ENCODE peak calls at places on chromosomes 4 and X, in ten cellular contexts. H is GM23338, W is endothelial cell of umbilical vein, F is stomach, C is upper lobe of left lung, N is prostate gland, J is K562, D is GM12878, M is suprapubic skin, L is sigmoid colon. G is an unnamed sample.

GRCh38 chr4:140748171-140748570 is 8.0 kb downstream of the TBC1D9 start:
- DNase-seq in J (no peak), D (no peak), H (no peak), L (no peak), W (no peak), N (no peak), C (no peak), F (no peak), M (no peak), G (no peak)

GRCh38 chr4:139084425-139085093 is 69.0 kb downstream of the NOCT start:
- DNase-seq in F (no peak), W (no peak), N (no peak), H (no peak), C (no peak), J (no peak), D (peak; percentile 16), L (no peak), M (no peak), G (no peak)

GRCh38 chrX:76148753-76149152 is 24.1 kb upstream of the PBDC1 start:
- DNase-seq in F (no peak), D (peak; percentile 45), N (peak; percentile 5), H (peak; percentile 26), W (peak; percentile 52), C (no peak), L (peak; percentile 74), J (no peak), M (peak; percentile 73), G (peak; percentile 50)

GRCh38 chrX:31038585-31039326 is 33.1 kb downstream of the FTHL17 start:
- DNase-seq in H (peak; percentile 58), M (no peak), F (peak; percentile 33), J (peak; percentile 9), N (peak; percentile 4), D (no peak), L (no peak), W (peak; percentile 24), C (no peak), G (peak; percentile 9)

GRCh38 chr4:20832821-20833220 is 132.6 kb downstream of the PACRGL start:
- DNase-seq in W (peak; percentile 38), L (no peak), M (no peak), H (no peak), N (no peak), D (no peak), C (no peak), J (no peak), F (no peak), G (no peak)

GRCh38 chrX:39299615-39300014 is 498.4 kb downstream of the MID1IP1 start:
- DNase-seq in N (no peak), L (no peak), W (no peak), F (no peak), J (no peak), D (no peak), H (no peak), C (no peak), M (no peak), G (no peak)

GRCh38 chr4:105679186-105679585 is 29.3 kb downstream of the INTS12 start:
- DNase-seq in L (no peak), N (no peak), C (no peak), W (peak; percentile 60), J (no peak), M (no peak), F (no peak), D (no peak), H (no peak), G (peak; percentile 14)

GRCh38 chr4:18171896-18172295 is 150.3 kb upstream of the LCORL start:
- DNase-seq in D (no peak), N (no peak), L (no peak), W (no peak), C (no peak), J (no peak), H (no peak), M (no peak), F (no peak), G (no peak)

GRCh38 chr4:175385797-175386196 is 426.3 kb downstream of the GPM6A start:
- DNase-seq in J (no peak), D (no peak), H (no peak), F (no peak), C (no peak), W (no peak), N (no peak), M (no peak), L (no peak), G (no peak)

GRCh38 chrX:140765043-140765784 is 55.7 kb downstream of the LINC00632 start:
- DNase-seq in H (peak; percentile 15), J (no peak), N (no peak), W (peak; percentile 32), L (peak; percentile 58), C (no peak), F (no peak), D (no peak), M (no peak), G (no peak)

GRCh38 chr4:16969696-16970135 is 71.3 kb upstream of the LDB2 start:
- DNase-seq in F (peak; percentile 31), L (peak; percentile 95), W (peak; percentile 28), C (no peak), N (no peak), D (no peak), M (no peak), H (no peak), J (no peak), G (peak; percentile 45)

GRCh38 chrX:47643926-47644325 is 6.4 kb downstream of the ELK1 start:
- DNase-seq in H (no peak), W (peak; percentile 40), F (no peak), N (no peak), C (no peak), J (no peak), L (no peak), D (no peak), M (no peak), G (no peak)

GRCh38 chr4:23114538-23114937 is 421.8 kb downstream of the GBA3 start:
- DNase-seq in M (no peak), D (no peak), F (no peak), C (no peak), N (no peak), L (no peak), W (no peak), J (no peak), H (no peak), G (no peak)

GRCh38 chr4:88246600-88246999 is 37.8 kb downstream of the PPM1K start:
- DNase-seq in N (no peak), D (no peak), J (no peak), W (no peak), H (no peak), C (no peak), L (no peak), F (no peak), M (no peak), G (no peak)

GRCh38 chr4:61572160-61572559 is 372.0 kb downstream of the ADGRL3 start:
- DNase-seq in W (no peak), H (no peak), M (no peak), N (no peak), F (no peak), D (no peak), C (no peak), L (no peak), J (no peak), G (no peak)

GRCh38 chrX:112832481-112833095 is 8.0 kb downstream of the AMOT start:
- DNase-seq in W (no peak), N (peak; percentile 49), C (no peak), J (no peak), H (peak; percentile 16), F (peak; percentile 80), D (no peak), M (no peak), L (no peak), G (peak; percentile 69)

GRCh38 chr4:11455201-11455835 is 26.6 kb upstream of the HS3ST1 start:
- DNase-seq in D (no peak), W (no peak), J (no peak), M (no peak), C (no peak), H (no peak), F (peak; percentile 45), N (no peak), L (no peak), G (peak; percentile 37)

DNA sequence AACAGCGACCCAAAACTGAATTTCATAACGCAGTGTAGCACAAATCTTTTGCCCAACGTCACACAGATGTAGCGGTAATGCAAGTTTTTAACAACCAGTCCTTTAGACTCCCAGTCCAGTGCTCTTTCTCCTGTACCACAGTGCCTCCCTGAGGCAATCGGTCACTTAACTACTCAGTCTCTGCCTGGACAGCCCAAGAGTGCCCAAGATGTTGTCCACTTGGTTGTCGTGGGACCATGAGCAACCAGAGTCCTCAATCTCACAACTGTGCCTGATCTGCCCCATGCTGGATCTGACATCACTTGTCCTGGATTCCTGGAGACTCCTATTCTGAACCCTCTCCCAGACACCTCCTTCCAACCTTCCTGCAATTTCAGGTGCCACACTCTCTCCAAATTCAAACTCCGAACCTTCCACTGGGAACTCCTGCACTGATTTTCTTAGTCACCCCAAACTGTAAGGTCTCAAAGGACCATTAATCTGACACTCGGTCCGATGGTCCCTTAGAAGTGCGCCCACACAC is 702 bp downstream of the MMGT1 start:
- DNase-seq in C (no peak), M (no peak), H (peak; percentile 1), F (no peak), D (no peak), W (no peak), L (no peak), J (peak; percentile 7), N (peak; percentile 5), G (peak; percentile 26)
- TF ChIP-seq CTCF in C (no peak), M (no peak), H (no peak), F (no peak), D (no peak), W (no peak), L (no peak), J (peak; percentile 24), N (no peak), G (no peak)

GRCh38 chr4:34417160-34417559 is 1827.2 kb downstream of the ARAP2 start:
- DNase-seq in H (no peak), M (no peak), D (no peak), F (no peak), N (no peak), C (no peak), W (no peak), J (no peak), L (no peak), G (no peak)
- TF ChIP-seq POLR2AphosphoS5 in H (no peak), M (no peak), D (no peak), F (no peak), N (no peak), C (no peak), W (no peak), J (no peak), L (no peak), G (no peak)

GRCh38 chr4:14178421-14178820 is 550.9 kb upstream of the BOD1L1 start:
- DNase-seq in M (no peak), J (no peak), N (no peak), H (peak; percentile 31), L (no peak), F (no peak), W (peak; percentile 62), C (no peak), D (peak; percentile 61), G (no peak)
- H3K4me1 ChIP-seq in M (peaks cover 12% of the 10 kb centered on the region), J (no peaks in the 10 kb centered on the region), N (no peaks in the 10 kb centered on the region), H (peaks cover 55% of the 10 kb centered on the region), L (peaks cover 10% of the 10 kb centered on the region), F (peaks cover 20% of the 10 kb centered on the region), W (peaks cover 45% of the 10 kb centered on the region), C (peaks cover 6% of the 10 kb centered on the region), D (peaks cover 21% of the 10 kb centered on the region), G (no peaks in the 10 kb centered on the region)

DNA sequence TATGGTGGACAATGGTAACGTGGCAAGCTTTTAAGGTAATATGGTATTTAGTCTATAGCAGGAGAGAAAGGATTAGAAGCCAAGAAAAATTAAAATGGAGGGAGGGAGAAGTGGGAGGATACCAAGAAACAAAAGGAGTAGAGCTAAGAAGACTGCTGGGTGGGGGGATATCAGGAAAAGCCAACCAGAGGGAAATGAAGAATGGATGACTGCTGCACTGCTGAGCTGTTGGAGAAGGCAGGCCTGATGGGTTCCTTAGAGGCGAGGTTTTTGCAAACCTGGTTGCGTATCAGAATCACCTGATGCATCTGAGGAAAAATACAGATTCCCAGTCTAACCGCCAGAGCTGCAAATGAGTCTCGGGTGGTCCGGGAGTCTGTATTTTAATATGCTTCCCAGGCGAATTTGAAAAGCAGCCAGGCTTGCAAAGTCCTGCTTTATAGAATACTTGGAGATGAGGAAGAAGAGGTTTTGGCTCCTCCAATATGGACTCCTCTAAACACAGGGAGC is 1.5 kb downstream of the PGRMC1 start:
- DNase-seq in H (peak; percentile 27), C (no peak), M (no peak), D (no peak), N (no peak), F (no peak), W (no peak), L (no peak), J (no peak), G (no peak)
- TF ChIP-seq CTCF in H (no peak), C (no peak), M (no peak), D (no peak), N (no peak), F (no peak), W (no peak), L (no peak), J (no peak), G (no peak)

G was measured in transverse colon.